ENCODE peak calls at places on chromosomes 7 and 10, in six cellular contexts. G is GM23248; Z is cardiac muscle cell; P is HepG2; Q is kidney; S is CD8-positive, alpha-beta T cell. C is an unnamed sample.
A peak's percentile ranks its signal among the peaks of the same experiment; 100 is the strongest.

GRCh38 chr10:75883081-75883480 is 451.7 kb downstream of the LRMDA start:
- DNase-seq in Q (no peak), P (no peak), G (no peak), S (no peak), Z (no peak), C (no peak)

GRCh38 chr7:131623154-131623553 is 66.7 kb upstream of the PODXL start:
- DNase-seq in P (no peak), Z (peak; percentile 74), Q (peak; percentile 82), S (no peak), G (no peak), C (no peak)

GRCh38 chr10:73865459-73866442 is 8.6 kb downstream of the CAMK2G start:
- DNase-seq in Z (no peak), G (no peak), P (no peak), Q (peak; percentile 80), S (peak; percentile 65), C (peak; percentile 41)

GRCh38 chr10:94002156-94002555 is 8.4 kb downstream of the PLCE1 start:
- DNase-seq in S (no peak), G (no peak), P (no peak), Z (no peak), Q (no peak), C (no peak)

GRCh38 chr10:101897633-101898032 is 54.0 kb upstream of the KCNIP2 start:
- DNase-seq in G (peak; percentile 30), Z (peak; percentile 27), S (no peak), P (no peak), Q (no peak), C (no peak)

GRCh38 chr10:69772933-69773704 is 28.6 kb upstream of the COL13A1 start:
- DNase-seq in Q (no peak), S (no peak), G (no peak), P (no peak), Z (no peak), C (no peak)

GRCh38 chr10:124152139-124152780 is 58.9 kb upstream of the CHST15 start:
- DNase-seq in Q (peak; percentile 81), P (peak; percentile 38), S (no peak), G (peak; percentile 86), Z (peak; percentile 86), C (no peak)

GRCh38 chr7:111083423-111083822 is 7.5 kb upstream of the LRRN3 start:
- DNase-seq in Q (no peak), Z (peak; percentile 30), P (no peak), S (peak; percentile 37), G (peak; percentile 71), C (peak; percentile 96)

GRCh38 chr7:7964250-7964649 is 4.3 kb upstream of the GLCCI1 start:
- DNase-seq in Z (no peak), G (no peak), P (no peak), Q (no peak), S (no peak), C (no peak)

GRCh38 chr7:51732951-51733350 is 416.3 kb upstream of the COBL start:
- DNase-seq in P (no peak), G (no peak), Z (no peak), Q (no peak), S (no peak), C (no peak)

GRCh38 chr7:1567893-1568292 is 1.9 kb downstream of the PSMG3 start:
- DNase-seq in P (no peak), S (no peak), Z (no peak), Q (peak; percentile 67), G (peak; percentile 91), C (no peak)

GRCh38 chr7:24965831-24966708 is 13.9 kb downstream of the OSBPL3 start:
- DNase-seq in Z (no peak), P (no peak), Q (no peak), G (no peak), S (peak; percentile 26), C (no peak)

GRCh38 chr10:102775973-102776669 is 32.4 kb downstream of the WBP1L start:
- DNase-seq in S (no peak), P (peak; percentile 36), Z (peak; percentile 92), Q (peak; percentile 89), G (peak; percentile 87), C (no peak)

GRCh38 chr10:3081383-3081981 is 14.1 kb downstream of the PFKP start:
- DNase-seq in G (no peak), Q (peak; percentile 47), P (no peak), Z (no peak), S (no peak), C (no peak)

GRCh38 chr7:4837041-4837813 is 24.6 kb downstream of the PAPOLB start:
- DNase-seq in Z (no peak), P (no peak), G (no peak), S (no peak), Q (no peak), C (no peak)

GRCh38 chr10:48463318-48464003 is 141.4 kb downstream of the ARHGAP22 start:
- DNase-seq in P (no peak), Z (no peak), Q (peak; percentile 51), S (no peak), G (peak; percentile 46), C (no peak)

GRCh38 chr10:36681751-36682633 is 443.4 kb upstream of the ANKRD30A start:
- DNase-seq in P (peak; percentile 3), G (no peak), Q (no peak), S (no peak), Z (no peak), C (no peak)

GRCh38 chr7:116447980-116448839 is 51.3 kb upstream of the CAV2 start:
- DNase-seq in G (peak; percentile 36), Z (no peak), Q (no peak), S (no peak), P (no peak), C (no peak)

GRCh38 chr7:5657901-5658300 is 123.6 kb downstream of the RNF216 start:
- DNase-seq in S (no peak), Z (no peak), Q (no peak), G (peak; percentile 91), P (no peak), C (no peak)

GRCh38 chr10:69409968-69410367 is 6.8 kb downstream of the TACR2 start:
- DNase-seq in Q (no peak), S (no peak), Z (peak; percentile 57), P (no peak), G (peak; percentile 39), C (no peak)

GRCh38 chr7:78149787-78150186 is 351.2 kb downstream of the PHTF2 start:
- DNase-seq in Q (no peak), G (peak; percentile 90), S (no peak), Z (peak; percentile 64), P (no peak), C (no peak)

GRCh38 chr10:12937527-12937926 is 64.0 kb downstream of the CCDC3 start:
- DNase-seq in S (no peak), P (no peak), Q (no peak), Z (no peak), G (peak; percentile 8), C (no peak)

GRCh38 chr10:72702868-72703581 is 11.1 kb downstream of the MCU start:
- DNase-seq in G (peak; percentile 73), S (no peak), Z (peak; percentile 87), Q (no peak), P (no peak), C (peak; percentile 26)

GRCh38 chr7:65980478-65981250 is 1.3 kb downstream of the GUSB start:
- DNase-seq in Z (peak; percentile 11), P (no peak), S (peak; percentile 58), Q (peak; percentile 88), G (peak; percentile 30), C (peak; percentile 52)

GRCh38 chr10:25797888-25798429 is 136.1 kb upstream of the MYO3A start:
- DNase-seq in Q (no peak), P (no peak), G (no peak), S (no peak), Z (peak; percentile 40), C (no peak)

GRCh38 chr10:86229378-86229777 is 137.2 kb downstream of the GRID1 start:
- DNase-seq in S (no peak), Z (no peak), G (peak; percentile 57), Q (no peak), P (no peak), C (no peak)

GRCh38 chr10:17206210-17206709 is 4.8 kb upstream of the TRDMT1 start:
- DNase-seq in Q (no peak), Z (peak; percentile 63), G (peak; percentile 94), P (no peak), S (peak; percentile 36), C (peak; percentile 81)

GRCh38 chr10:122112021-122112616 is 123.2 kb downstream of the TACC2 start:
- DNase-seq in Q (no peak), P (no peak), G (peak; percentile 69), S (no peak), Z (no peak), C (no peak)

GRCh38 chr10:122114156-122114747 is 125.3 kb downstream of the TACC2 start:
- DNase-seq in S (no peak), Q (no peak), P (no peak), Z (no peak), G (peak; percentile 66), C (no peak)

GRCh38 chr10:122115874-122116273 is 126.9 kb downstream of the TACC2 start:
- DNase-seq in Q (no peak), S (no peak), G (no peak), Z (no peak), P (no peak), C (no peak)

GRCh38 chr10:122112625-122113160 is 123.7 kb downstream of the TACC2 start:
- DNase-seq in G (peak; percentile 98), S (no peak), P (peak; percentile 77), Q (peak; percentile 94), Z (peak; percentile 97), C (no peak)

DNA sequence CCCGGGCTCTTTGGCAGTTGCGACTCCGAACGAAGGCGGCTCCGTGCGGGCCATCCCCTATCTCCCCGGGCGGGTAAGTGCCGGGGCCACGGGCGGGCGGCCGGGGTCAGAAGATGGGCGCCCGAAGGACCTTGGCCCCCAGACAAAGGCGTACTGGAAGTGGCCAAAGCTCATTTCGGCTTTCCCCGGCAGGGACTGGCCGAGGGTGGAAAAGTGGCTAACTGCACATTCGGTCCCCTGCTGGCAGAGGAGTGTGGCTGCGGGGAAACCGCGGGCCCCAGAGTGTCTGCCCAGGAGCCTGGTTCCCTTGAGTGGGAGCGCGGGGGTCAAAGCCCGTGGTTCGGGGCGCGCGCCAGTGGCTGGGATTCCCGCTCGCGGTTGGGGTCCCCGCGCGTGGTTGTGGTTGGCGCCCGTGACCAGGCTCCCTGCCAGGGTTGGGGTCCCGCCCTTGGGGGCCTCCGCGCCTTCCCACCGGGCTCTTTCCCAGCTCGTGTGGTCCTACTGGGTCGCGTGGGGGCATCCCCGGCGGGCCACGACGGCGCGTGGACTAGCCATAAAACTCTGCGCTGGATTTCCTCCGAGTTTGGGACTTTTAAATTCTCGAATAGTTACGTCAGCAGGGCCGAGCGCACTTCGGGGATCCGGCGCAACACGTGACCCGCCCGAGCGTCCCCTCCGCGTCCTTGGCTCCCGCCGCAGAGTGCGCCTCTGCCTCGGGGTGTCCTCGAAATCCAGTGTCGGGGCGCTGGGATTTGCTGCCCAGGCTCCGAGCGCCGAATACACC is 124.4 kb downstream of the TACC2 start:
- DNase-seq in S (no peak), G (peak; percentile 92), P (peak; percentile 78), Z (peak; percentile 74), Q (peak; percentile 90), C (no peak)
- H3K4me1 ChIP-seq in S (no peaks in the 10 kb centered on the region), G (peaks cover 20% of the 10 kb centered on the region), P (peaks cover 42% of the 10 kb centered on the region), Z (peaks cover 46% of the 10 kb centered on the region), Q (peaks cover 12% of the 10 kb centered on the region), C (no peaks in the 10 kb centered on the region)

GRCh38 chr7:27091936-27092752 is 3.7 kb downstream of the HOXA1 start:
- DNase-seq in S (no peak), G (no peak), Q (no peak), Z (no peak), P (no peak), C (no peak)
- H3K27ac ChIP-seq in S (no peak overlapping the region), G (no peak overlapping the region), Q (no peak overlapping the region), Z (no peak overlapping the region), P (no peak overlapping the region), C (no peak overlapping the region)

GRCh38 chr7:18221377-18222290 is 194.0 kb upstream of the PRPS1L1 start:
- DNase-seq in S (no peak), P (no peak), Z (peak; percentile 75), Q (no peak), G (peak; percentile 20), C (no peak)
- H3K4me1 ChIP-seq in S (no peaks in the 10 kb centered on the region), P (no peaks in the 10 kb centered on the region), Z (peaks cover 15% of the 10 kb centered on the region), Q (no peaks in the 10 kb centered on the region), G (no peaks in the 10 kb centered on the region), C (no peaks in the 10 kb centered on the region)

GRCh38 chr7:155551785-155552611 is 5.6 kb upstream of the CNPY1 start:
- DNase-seq in G (no peak), S (no peak), P (no peak), Q (no peak), Z (no peak), C (no peak)
- H3K27ac ChIP-seq in G (no peak overlapping the region), S (no peak overlapping the region), P (no peak overlapping the region), Q (no peak overlapping the region), Z (no peak overlapping the region), C (no peak overlapping the region)